ENCODE peak calls at places on chromosomes 4 and X, in four cellular contexts. B is NCI-H1092 treated with DMSO at 0.1 percent for 48 hours; F is activated CD4-positive, CD25-positive, alpha-beta regulatory T cell; H is activated CD4-positive, alpha-beta memory T cell treated with anti-CD3 and anti-CD28 coated beads, Interleukin-2, amount 10 ng/mL, durations not matched to agents 7 days and 5 days. W is an unnamed sample.

GRCh38 chrX:40154853-40155616 is 57.3 kb upstream of the BCOR start:
- DNase-seq in F (no peak), H (no peak), B (peak; percentile 84), W (no peak)

GRCh38 chr4:181728567-181728966 is 514.6 kb upstream of the TENM3 start:
- DNase-seq in H (no peak), B (no peak), F (no peak), W (no peak)

GRCh38 chr4:110371016-110371795 is 104.7 kb upstream of the ENPEP start:
- DNase-seq in H (no peak), B (no peak), F (no peak), W (no peak)

GRCh38 chr4:169668069-169668721 is 47.8 kb downstream of the CLCN3 start:
- DNase-seq in F (no peak), B (no peak), H (no peak), W (no peak)

GRCh38 chr4:129362685-129363274 is 266.8 kb downstream of the C4orf33 start:
- DNase-seq in F (no peak), B (peak; percentile 82), H (peak; percentile 48), W (no peak)

GRCh38 chr4:113761682-113762060 is at the start of gene CAMK2D:
- DNase-seq in H (peak; percentile 81), F (peak; percentile 59), B (peak; percentile 95), W (peak; percentile 66)

GRCh38 chrX:75156537-75156945 is 458 bp upstream of the ABCB7 start:
- DNase-seq in B (peak; percentile 63), H (no peak), F (no peak), W (no peak)

GRCh38 chr4:183409956-183410355 is 34.5 kb upstream of the CDKN2AIP start:
- DNase-seq in F (no peak), H (no peak), B (no peak), W (no peak)

GRCh38 chr4:73275318-73275654 is 16.7 kb upstream of the ANKRD17 start:
- DNase-seq in B (peak; percentile 97), F (no peak), H (no peak), W (no peak)

GRCh38 chr4:15241946-15242345 is 185.9 kb upstream of the C1QTNF7 start:
- DNase-seq in B (no peak), F (no peak), H (no peak), W (no peak)

GRCh38 chrX:66045894-66046293 is 6.0 kb upstream of the VSIG4 start:
- DNase-seq in F (no peak), B (no peak), H (no peak), W (no peak)

GRCh38 chr4:656651-657337 is 17.3 kb downstream of the ATP5ME start:
- DNase-seq in F (no peak), B (no peak), H (no peak), W (no peak)

GRCh38 chr4:48635310-48635709 is 144.8 kb downstream of the FRYL start:
- DNase-seq in B (no peak), F (no peak), H (peak; percentile 18), W (no peak)

GRCh38 chrX:140318306-140318705 is 186.6 kb downstream of the SOX3 start:
- DNase-seq in B (no peak), F (no peak), H (no peak), W (no peak)

GRCh38 chrX:120402363-120402762 is 40.5 kb downstream of the ATP1B4 start:
- DNase-seq in F (no peak), B (no peak), H (no peak), W (no peak)

GRCh38 chr4:56684320-56684719 is 3.2 kb upstream of the HOPX start:
- DNase-seq in H (no peak), B (no peak), F (no peak), W (no peak)

GRCh38 chr4:2250764-2251072 is 8.8 kb upstream of the HAUS3 start:
- DNase-seq in B (no peak), H (peak; percentile 15), F (no peak), W (peak; percentile 3)

GRCh38 chrX:153694687-153695270 is 7.1 kb downstream of the SLC6A8 start:
- DNase-seq in B (no peak), F (no peak), H (no peak), W (no peak)

GRCh38 chrX:70175338-70175737 is 1.9 kb upstream of the DGAT2L6 start:
- DNase-seq in H (no peak), F (no peak), B (no peak), W (no peak)

GRCh38 chrX:19183777-19184485 is 61.7 kb upstream of the ADGRG2 start:
- DNase-seq in F (no peak), B (no peak), H (no peak), W (no peak)

GRCh38 chr4:144658015-144658567 is 12.1 kb downstream of the HHIP start:
- DNase-seq in B (no peak), H (no peak), F (no peak), W (no peak)

GRCh38 chr4:72858328-72858727 is 211.2 kb downstream of the COX18 start:
- DNase-seq in F (no peak), B (no peak), H (no peak), W (no peak)

GRCh38 chrX:2691543-2692220 is 587 bp downstream of the CD99 start:
- DNase-seq in F (no peak), B (no peak), H (peak; percentile 46), W (no peak)

GRCh38 chr4:6385288-6385687 is 87.1 kb downstream of the PPP2R2C start:
- DNase-seq in B (no peak), F (no peak), H (no peak), W (no peak)

GRCh38 chrX:15598031-15598430 is 2.7 kb downstream of the ACE2 start:
- DNase-seq in B (no peak), H (no peak), F (no peak), W (no peak)

GRCh38 chrX:11438767-11439166 is 145.6 kb downstream of the AMELX start:
- DNase-seq in F (no peak), B (no peak), H (no peak), W (no peak)

GRCh38 chr4:79211490-79211889 is 114.4 kb downstream of the NAA11 start:
- DNase-seq in F (no peak), B (no peak), H (no peak), W (no peak)

GRCh38 chr4:74418063-74418670 is 26.8 kb upstream of the AREG start:
- DNase-seq in H (no peak), B (no peak), F (no peak), W (no peak)

GRCh38 chrX:107742754-107743191 is 32.8 kb downstream of the TSC22D3 start:
- DNase-seq in H (no peak), F (no peak), B (no peak), W (no peak)

GRCh38 chr4:26088433-26088928 is 174.5 kb downstream of the SMIM20 start:
- DNase-seq in B (no peak), H (no peak), F (no peak), W (no peak)

GRCh38 chr4:156321203-156321602 is 367.5 kb upstream of the CTSO start:
- DNase-seq in H (no peak), F (no peak), B (no peak), W (no peak)

GRCh38 chrX:123731987-123732678 is 719 bp downstream of the THOC2 start:
- DNase-seq in B (no peak), H (peak; percentile 17), F (no peak), W (peak; percentile 8)

W was measured in T-helper 17 cell.